ENCODE peak calls at places on chromosomes 11 and 22, in eight cellular contexts. A is HT1080; X is SHP77 treated with DMSO at 0.1 percent for 48 hours; B is activated naive CD4-positive, alpha-beta T cell treated with anti-CD3 and anti-CD28 coated beads, Interleukin-2, amount 50 U/mL, for 72 hours; U is fibroblast of lung; S is H7; D is pancreas; Z is GM18507. O is an unnamed sample.

GRCh38 chr11:85257837-85258236 is 369.3 kb downstream of the DLG2 start:
- DNase-seq in U (no peak), Z (no peak), D (no peak), S (no peak), A (no peak), X (no peak), B (no peak), O (no peak)

GRCh38 chr22:50696251-50696798 is 23.7 kb downstream of the SHANK3 start:
- DNase-seq in Z (no peak), X (no peak), B (no peak), U (no peak), A (no peak), S (no peak), D (no peak), O (no peak)

GRCh38 chr11:472272-472671 is 22.2 kb downstream of the PTDSS2 start:
- DNase-seq in S (peak), A (no peak), D (no peak), Z (no peak), X (no peak), B (no peak), U (no peak), O (no peak)

GRCh38 chr11:72373163-72373562 is 61.2 kb downstream of the CLPB start:
- DNase-seq in U (peak), X (peak), B (no peak), S (no peak), A (no peak), Z (no peak), D (no peak), O (no peak)

GRCh38 chr11:45724145-45724544 is 58.7 kb upstream of the CHST1 start:
- DNase-seq in S (peak), A (no peak), B (no peak), X (no peak), U (no peak), Z (no peak), D (no peak), O (no peak)

GRCh38 chr22:48715511-48715910 is 1112.2 kb downstream of the BRD1 start:
- DNase-seq in U (no peak), D (peak), X (no peak), A (no peak), B (no peak), Z (no peak), S (no peak), O (no peak)

GRCh38 chr11:44978961-44979331 is 28.3 kb upstream of the TP53I11 start:
- DNase-seq in X (peak), S (no peak), B (no peak), U (no peak), A (no peak), D (no peak), Z (no peak), O (no peak)

GRCh38 chr11:57378166-57378565 is 2.8 kb downstream of the PRG3 start:
- DNase-seq in Z (no peak), B (no peak), X (no peak), U (no peak), D (no peak), A (no peak), S (no peak), O (no peak)

GRCh38 chr11:77149716-77150392 is 21.8 kb downstream of the MYO7A start:
- DNase-seq in A (no peak), X (no peak), S (peak), Z (no peak), U (no peak), B (no peak), D (no peak), O (no peak)

GRCh38 chr22:44583854-44584253 is 85.8 kb upstream of the RTL6 start:
- DNase-seq in B (no peak), S (peak), X (no peak), U (no peak), Z (no peak), D (peak), A (no peak), O (no peak)

GRCh38 chr11:126335463-126335760 is 20.1 kb upstream of the ST3GAL4 start:
- DNase-seq in U (no peak), A (no peak), D (peak), Z (no peak), X (no peak), S (no peak), B (no peak), O (no peak)

GRCh38 chr11:71240865-71241691 is 11.3 kb downstream of the SHANK2 start:
- DNase-seq in Z (no peak), A (peak), S (peak), X (no peak), U (peak), B (no peak), D (peak), O (peak)

GRCh38 chr22:41524809-41525449 is 19.3 kb downstream of the POLR3H start:
- DNase-seq in Z (no peak), X (no peak), A (no peak), S (peak), D (no peak), U (no peak), B (peak), O (no peak)

GRCh38 chr22:46547179-46547882 is 9.9 kb upstream of the CELSR1 start:
- DNase-seq in S (peak), U (peak), A (peak), Z (no peak), D (no peak), B (no peak), X (no peak), O (peak)

GRCh38 chr22:35863432-35863831 is 145.8 kb downstream of the APOL5 start:
- DNase-seq in S (no peak), A (no peak), Z (no peak), B (no peak), U (no peak), D (no peak), X (no peak), O (no peak)

GRCh38 chr11:94897330-94897768 is 76.0 kb downstream of the CWC15 start:
- DNase-seq in S (peak), B (peak), Z (no peak), A (peak), D (peak), U (peak), X (no peak), O (peak)

O was measured in foreskin melanocyte.